ENCODE peak calls at places on chromosome 5, in nine cellular contexts. One of them, this sample, is unnamed.

GRCh38 chr5:76583163-76584047 is 39.8 kb downstream of the F2RL2 start:
- DNase-seq in brain microvascular endothelial cell: no peak
- DNase-seq in hepatocyte: no peak
- DNase-seq in BJ: no peak
- DNase-seq in K562: no peak
- DNase-seq in lower lobe of right lung: no peak
- DNase-seq in CD8-positive, alpha-beta T cell: no peak
- DNase-seq in upper lobe of right lung: no peak
- DNase-seq in cardiac muscle cell: peak
- DNase-seq in this sample: no peak

GRCh38 chr5:63050916-63051315 is 472.3 kb downstream of the LRRC70 start:
- DNase-seq in BJ: no peak
- DNase-seq in CD8-positive, alpha-beta T cell: no peak
- DNase-seq in cardiac muscle cell: no peak
- DNase-seq in K562: no peak
- DNase-seq in lower lobe of right lung: no peak
- DNase-seq in hepatocyte: peak
- DNase-seq in brain microvascular endothelial cell: no peak
- DNase-seq in upper lobe of right lung: no peak
- DNase-seq in this sample: no peak

GRCh38 chr5:177312649-177313181 is 1.0 kb upstream of the MXD3 start:
- DNase-seq in lower lobe of right lung: no peak
- DNase-seq in K562: peak
- DNase-seq in cardiac muscle cell: no peak
- DNase-seq in brain microvascular endothelial cell: no peak
- DNase-seq in upper lobe of right lung: no peak
- DNase-seq in hepatocyte: peak
- DNase-seq in CD8-positive, alpha-beta T cell: no peak
- DNase-seq in BJ: no peak
- DNase-seq in this sample: peak

GRCh38 chr5:83844320-83845068 is 123.8 kb upstream of the HAPLN1 start:
- DNase-seq in K562: no peak
- DNase-seq in CD8-positive, alpha-beta T cell: no peak
- DNase-seq in brain microvascular endothelial cell: peak
- DNase-seq in hepatocyte: peak
- DNase-seq in cardiac muscle cell: peak
- DNase-seq in upper lobe of right lung: peak
- DNase-seq in lower lobe of right lung: no peak
- DNase-seq in BJ: no peak
- DNase-seq in this sample: peak

GRCh38 chr5:142587354-142587965 is 98.4 kb downstream of the FGF1 start:
- DNase-seq in CD8-positive, alpha-beta T cell: no peak
- DNase-seq in lower lobe of right lung: no peak
- DNase-seq in BJ: no peak
- DNase-seq in upper lobe of right lung: no peak
- DNase-seq in K562: peak
- DNase-seq in hepatocyte: peak
- DNase-seq in brain microvascular endothelial cell: peak
- DNase-seq in cardiac muscle cell: peak
- DNase-seq in this sample: no peak

GRCh38 chr5:71782771-71783770 is 64.0 kb downstream of the CARTPT start:
- DNase-seq in CD8-positive, alpha-beta T cell: peak
- DNase-seq in hepatocyte: peak
- DNase-seq in BJ: no peak
- DNase-seq in lower lobe of right lung: peak
- DNase-seq in upper lobe of right lung: peak
- DNase-seq in cardiac muscle cell: peak
- DNase-seq in K562: peak
- DNase-seq in brain microvascular endothelial cell: peak
- DNase-seq in this sample: peak

GRCh38 chr5:147904110-147904509 is 2.2 kb downstream of the C5orf46 start:
- DNase-seq in K562: no peak
- DNase-seq in CD8-positive, alpha-beta T cell: no peak
- DNase-seq in upper lobe of right lung: no peak
- DNase-seq in lower lobe of right lung: no peak
- DNase-seq in BJ: no peak
- DNase-seq in hepatocyte: no peak
- DNase-seq in cardiac muscle cell: no peak
- DNase-seq in brain microvascular endothelial cell: no peak
- DNase-seq in this sample: no peak

GRCh38 chr5:95162231-95162992 is 122.5 kb downstream of the MCTP1 start:
- DNase-seq in CD8-positive, alpha-beta T cell: no peak
- DNase-seq in brain microvascular endothelial cell: no peak
- DNase-seq in K562: no peak
- DNase-seq in hepatocyte: no peak
- DNase-seq in upper lobe of right lung: no peak
- DNase-seq in BJ: no peak
- DNase-seq in lower lobe of right lung: no peak
- DNase-seq in cardiac muscle cell: no peak
- DNase-seq in this sample: no peak

GRCh38 chr5:89372176-89372575 is 489.2 kb upstream of the MEF2C start:
- DNase-seq in lower lobe of right lung: no peak
- DNase-seq in CD8-positive, alpha-beta T cell: no peak
- DNase-seq in hepatocyte: no peak
- DNase-seq in K562: no peak
- DNase-seq in brain microvascular endothelial cell: no peak
- DNase-seq in upper lobe of right lung: no peak
- DNase-seq in BJ: no peak
- DNase-seq in cardiac muscle cell: no peak
- DNase-seq in this sample: no peak

GRCh38 chr5:89377752-89378455 is 494.9 kb upstream of the MEF2C start:
- DNase-seq in brain microvascular endothelial cell: no peak
- DNase-seq in upper lobe of right lung: no peak
- DNase-seq in lower lobe of right lung: no peak
- DNase-seq in K562: no peak
- DNase-seq in cardiac muscle cell: peak
- DNase-seq in CD8-positive, alpha-beta T cell: no peak
- DNase-seq in hepatocyte: no peak
- DNase-seq in BJ: no peak
- DNase-seq in this sample: no peak

GRCh38 chr5:89374144-89374784 is 491.3 kb upstream of the MEF2C start:
- DNase-seq in hepatocyte: no peak
- DNase-seq in lower lobe of right lung: no peak
- DNase-seq in CD8-positive, alpha-beta T cell: no peak
- DNase-seq in cardiac muscle cell: no peak
- DNase-seq in upper lobe of right lung: no peak
- DNase-seq in BJ: no peak
- DNase-seq in K562: no peak
- DNase-seq in brain microvascular endothelial cell: no peak
- DNase-seq in this sample: no peak

GRCh38 chr5:89380635-89381034 is 497.7 kb upstream of the MEF2C start:
- DNase-seq in CD8-positive, alpha-beta T cell: no peak
- DNase-seq in hepatocyte: no peak
- DNase-seq in K562: no peak
- DNase-seq in brain microvascular endothelial cell: no peak
- DNase-seq in upper lobe of right lung: no peak
- DNase-seq in cardiac muscle cell: no peak
- DNase-seq in lower lobe of right lung: no peak
- DNase-seq in BJ: no peak
- DNase-seq in this sample: no peak

GRCh38 chr5:89374818-89375521 is 492.0 kb upstream of the MEF2C start:
- DNase-seq in BJ: no peak
- DNase-seq in brain microvascular endothelial cell: no peak
- DNase-seq in K562: no peak
- DNase-seq in hepatocyte: no peak
- DNase-seq in lower lobe of right lung: no peak
- DNase-seq in CD8-positive, alpha-beta T cell: no peak
- DNase-seq in cardiac muscle cell: no peak
- DNase-seq in upper lobe of right lung: no peak
- DNase-seq in this sample: no peak
- H3K4me3 ChIP-seq in BJ: no peak
- H3K4me3 ChIP-seq in brain microvascular endothelial cell: no peak
- H3K4me3 ChIP-seq in K562: no peak
- H3K4me3 ChIP-seq in hepatocyte: no peak
- H3K4me3 ChIP-seq in lower lobe of right lung: no peak
- H3K4me3 ChIP-seq in CD8-positive, alpha-beta T cell: no peak
- H3K4me3 ChIP-seq in cardiac muscle cell: no peak
- H3K4me3 ChIP-seq in upper lobe of right lung: no peak
- H3K4me3 ChIP-seq in this sample: no peak

GRCh38 chr5:73176250-73176649 is 3.3 kb downstream of the TMEM174 start:
- DNase-seq in CD8-positive, alpha-beta T cell: no peak
- DNase-seq in cardiac muscle cell: no peak
- DNase-seq in BJ: no peak
- DNase-seq in lower lobe of right lung: no peak
- DNase-seq in K562: no peak
- DNase-seq in hepatocyte: no peak
- DNase-seq in upper lobe of right lung: no peak
- DNase-seq in brain microvascular endothelial cell: no peak
- DNase-seq in this sample: no peak

GRCh38 chr5:73172893-73173292 is at the start of gene TMEM174:
- DNase-seq in cardiac muscle cell: no peak
- DNase-seq in hepatocyte: no peak
- DNase-seq in K562: no peak
- DNase-seq in brain microvascular endothelial cell: no peak
- DNase-seq in lower lobe of right lung: no peak
- DNase-seq in CD8-positive, alpha-beta T cell: no peak
- DNase-seq in BJ: no peak
- DNase-seq in upper lobe of right lung: no peak
- DNase-seq in this sample: no peak

GRCh38 chr5:73171495-73171894 is 1.5 kb upstream of the TMEM174 start:
- DNase-seq in upper lobe of right lung: no peak
- DNase-seq in K562: no peak
- DNase-seq in CD8-positive, alpha-beta T cell: no peak
- DNase-seq in cardiac muscle cell: no peak
- DNase-seq in BJ: no peak
- DNase-seq in hepatocyte: no peak
- DNase-seq in lower lobe of right lung: no peak
- DNase-seq in brain microvascular endothelial cell: no peak
- DNase-seq in this sample: no peak

GRCh38 chr5:73174100-73174815 is 1.3 kb downstream of the TMEM174 start:
- DNase-seq in hepatocyte: no peak
- DNase-seq in upper lobe of right lung: no peak
- DNase-seq in cardiac muscle cell: no peak
- DNase-seq in K562: no peak
- DNase-seq in brain microvascular endothelial cell: no peak
- DNase-seq in CD8-positive, alpha-beta T cell: no peak
- DNase-seq in BJ: no peak
- DNase-seq in lower lobe of right lung: no peak
- DNase-seq in this sample: no peak

DNA sequence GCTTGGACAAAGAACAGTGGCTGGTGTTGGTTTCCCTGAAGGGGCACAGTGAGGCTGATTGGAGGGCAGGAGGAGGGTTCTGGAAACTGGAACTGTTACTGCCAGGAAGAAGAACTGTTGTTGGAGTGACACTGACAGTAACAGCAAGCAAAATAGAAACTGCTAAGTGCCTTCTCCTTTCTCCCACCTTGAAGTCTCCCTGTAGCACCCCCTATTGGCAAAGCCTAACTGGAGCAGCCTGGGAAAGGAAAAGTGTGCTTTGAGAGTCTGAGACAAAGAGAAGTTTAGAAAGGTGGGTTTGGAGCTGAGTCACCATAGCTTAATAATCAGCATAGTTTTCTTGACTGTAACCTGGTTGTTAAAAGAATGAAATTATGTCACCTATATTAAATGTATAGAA is 2.5 kb upstream of the TMEM174 start:
- DNase-seq in lower lobe of right lung: no peak
- DNase-seq in upper lobe of right lung: no peak
- DNase-seq in brain microvascular endothelial cell: no peak
- DNase-seq in CD8-positive, alpha-beta T cell: peak
- DNase-seq in cardiac muscle cell: peak
- DNase-seq in hepatocyte: no peak
- DNase-seq in BJ: no peak
- DNase-seq in K562: peak
- DNase-seq in this sample: peak
- TF ChIP-seq CTCF in lower lobe of right lung: peak
- TF ChIP-seq CTCF in upper lobe of right lung: peak
- TF ChIP-seq CTCF in brain microvascular endothelial cell: peak
- TF ChIP-seq CTCF in CD8-positive, alpha-beta T cell: no peak
- TF ChIP-seq CTCF in cardiac muscle cell: peak
- TF ChIP-seq CTCF in hepatocyte: peak
- TF ChIP-seq CTCF in BJ: peak
- TF ChIP-seq CTCF in K562: peak
- TF ChIP-seq CTCF in this sample: peak

GRCh38 chr5:618450-618849 is 6.3 kb downstream of the CEP72 start:
- DNase-seq in lower lobe of right lung: no peak
- DNase-seq in CD8-positive, alpha-beta T cell: no peak
- DNase-seq in cardiac muscle cell: no peak
- DNase-seq in K562: no peak
- DNase-seq in BJ: no peak
- DNase-seq in upper lobe of right lung: peak
- DNase-seq in brain microvascular endothelial cell: no peak
- DNase-seq in hepatocyte: no peak
- DNase-seq in this sample: no peak

GRCh38 chr5:619444-619843 is 7.3 kb downstream of the CEP72 start:
- DNase-seq in brain microvascular endothelial cell: no peak
- DNase-seq in hepatocyte: no peak
- DNase-seq in lower lobe of right lung: peak
- DNase-seq in upper lobe of right lung: peak
- DNase-seq in CD8-positive, alpha-beta T cell: no peak
- DNase-seq in K562: no peak
- DNase-seq in BJ: no peak
- DNase-seq in cardiac muscle cell: no peak
- DNase-seq in this sample: no peak

GRCh38 chr5:617896-618295 is 5.8 kb downstream of the CEP72 start:
- DNase-seq in CD8-positive, alpha-beta T cell: no peak
- DNase-seq in cardiac muscle cell: no peak
- DNase-seq in brain microvascular endothelial cell: no peak
- DNase-seq in K562: no peak
- DNase-seq in lower lobe of right lung: no peak
- DNase-seq in upper lobe of right lung: peak
- DNase-seq in hepatocyte: no peak
- DNase-seq in BJ: no peak
- DNase-seq in this sample: no peak

GRCh38 chr5:620152-620551 is 8.0 kb downstream of the CEP72 start:
- DNase-seq in cardiac muscle cell: no peak
- DNase-seq in upper lobe of right lung: no peak
- DNase-seq in CD8-positive, alpha-beta T cell: no peak
- DNase-seq in hepatocyte: no peak
- DNase-seq in BJ: no peak
- DNase-seq in brain microvascular endothelial cell: no peak
- DNase-seq in lower lobe of right lung: peak
- DNase-seq in K562: no peak
- DNase-seq in this sample: no peak

DNA sequence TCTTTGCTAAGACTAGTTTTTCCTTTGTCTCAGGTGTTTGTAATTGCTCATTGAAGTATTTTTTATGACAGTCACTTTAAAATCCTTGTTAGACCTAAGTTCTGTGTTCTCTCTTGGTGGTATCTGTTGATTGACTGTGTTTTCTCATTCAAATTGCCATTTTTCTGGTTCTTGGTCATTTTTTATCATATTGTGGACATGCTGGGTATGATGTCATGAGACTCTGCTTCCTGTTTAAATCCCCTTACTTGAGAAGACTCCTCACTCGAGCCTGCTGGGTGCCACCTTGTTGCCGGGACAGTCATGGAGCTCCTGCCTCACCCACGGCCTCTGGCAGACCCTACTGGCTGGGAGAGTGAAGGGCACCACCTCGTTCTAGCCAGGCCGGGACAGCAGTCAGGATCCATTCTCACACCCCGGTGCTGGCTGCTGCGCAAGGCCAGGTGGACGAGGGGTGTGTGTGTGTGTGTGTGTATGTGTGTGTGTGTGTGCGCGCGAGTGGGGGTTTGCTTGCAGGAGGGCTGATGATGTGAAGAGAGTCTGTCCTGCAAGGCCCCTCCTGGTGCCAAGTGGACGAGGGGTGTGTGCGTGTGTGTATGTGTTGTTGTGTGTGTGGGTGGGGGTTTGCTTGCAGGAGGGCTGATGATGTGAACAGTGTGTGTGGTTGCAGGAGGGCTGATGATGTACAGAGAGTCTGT is 4.4 kb downstream of the CEP72 start:
- DNase-seq in brain microvascular endothelial cell: no peak
- DNase-seq in upper lobe of right lung: peak
- DNase-seq in K562: no peak
- DNase-seq in BJ: no peak
- DNase-seq in hepatocyte: no peak
- DNase-seq in CD8-positive, alpha-beta T cell: no peak
- DNase-seq in lower lobe of right lung: peak
- DNase-seq in cardiac muscle cell: peak
- DNase-seq in this sample: no peak
- H3K4me3 ChIP-seq in brain microvascular endothelial cell: no peak
- H3K4me3 ChIP-seq in upper lobe of right lung: no peak
- H3K4me3 ChIP-seq in K562: no peak
- H3K4me3 ChIP-seq in BJ: no peak
- H3K4me3 ChIP-seq in hepatocyte: no peak
- H3K4me3 ChIP-seq in CD8-positive, alpha-beta T cell: no peak
- H3K4me3 ChIP-seq in lower lobe of right lung: no peak
- H3K4me3 ChIP-seq in cardiac muscle cell: no peak
- H3K4me3 ChIP-seq in this sample: no peak

DNA sequence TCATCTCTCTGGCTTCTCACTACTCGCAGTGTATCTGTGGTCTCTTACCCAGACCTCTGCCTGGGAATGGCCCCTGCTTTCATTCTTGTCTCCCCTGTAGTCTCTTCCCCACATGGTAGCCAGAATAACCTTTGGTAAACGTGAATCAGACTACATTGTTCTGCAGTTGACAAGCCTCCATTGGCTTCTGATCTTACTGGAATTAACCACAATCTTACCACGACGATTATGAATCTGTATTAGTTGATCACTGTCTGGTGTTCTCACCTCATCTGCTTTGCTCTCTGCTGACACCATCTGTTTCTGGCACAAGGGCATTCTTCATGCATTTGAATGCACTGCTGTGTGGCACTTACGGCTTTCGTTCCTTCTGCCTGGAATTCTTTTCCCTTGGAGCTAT is 781.2 kb downstream of the MTRR start:
- DNase-seq in lower lobe of right lung: no peak
- DNase-seq in BJ: no peak
- DNase-seq in brain microvascular endothelial cell: peak
- DNase-seq in cardiac muscle cell: no peak
- DNase-seq in upper lobe of right lung: no peak
- DNase-seq in CD8-positive, alpha-beta T cell: no peak
- DNase-seq in hepatocyte: no peak
- DNase-seq in K562: no peak
- DNase-seq in this sample: no peak
- TF ChIP-seq CTCF in lower lobe of right lung: no peak
- TF ChIP-seq CTCF in BJ: no peak
- TF ChIP-seq CTCF in brain microvascular endothelial cell: peak
- TF ChIP-seq CTCF in cardiac muscle cell: no peak
- TF ChIP-seq CTCF in upper lobe of right lung: no peak
- TF ChIP-seq CTCF in CD8-positive, alpha-beta T cell: no peak
- TF ChIP-seq CTCF in hepatocyte: no peak
- TF ChIP-seq CTCF in K562: no peak
- TF ChIP-seq CTCF in this sample: no peak